ENCODE peak calls at places on chromosomes 6 and 20, in five cellular contexts. J is heart right ventricle, U is amniotic epithelial cell, B is mesothelial cell of epicardium, E is choroid plexus epithelial cell. F is an unnamed sample.

GRCh38 chr6:33987531-33988021 is 158.3 kb downstream of the GRM4 start:
- DNase-seq in B (no peak), E (no peak), J (no peak), U (no peak), F (peak)

GRCh38 chr6:678515-678914 is 14.4 kb downstream of the EXOC2 start:
- DNase-seq in E (peak), U (no peak), J (no peak), B (no peak), F (no peak)

GRCh38 chr6:132390451-132390850 is 10.8 kb downstream of the MOXD1 start:
- DNase-seq in B (no peak), J (no peak), U (no peak), E (no peak), F (no peak)

GRCh38 chr20:58717278-58718091 is 24.9 kb downstream of the NPEPL1 start:
- DNase-seq in B (peak), U (no peak), E (no peak), J (no peak), F (no peak)

GRCh38 chr6:54802775-54803631 is 43.6 kb upstream of the FAM83B start:
- DNase-seq in B (no peak), U (peak), E (peak), J (no peak), F (no peak)

GRCh38 chr20:11120451-11120850 is 446.7 kb upstream of the JAG1 start:
- DNase-seq in J (no peak), E (no peak), B (no peak), U (no peak), F (no peak)

GRCh38 chr20:666877-667276 is 8.7 kb downstream of the SCRT2 start:
- DNase-seq in B (no peak), E (no peak), U (no peak), J (no peak), F (no peak)

GRCh38 chr6:81894788-81895221 is 142.3 kb upstream of the TENT5A start:
- DNase-seq in B (no peak), E (peak), U (peak), J (peak), F (no peak)

GRCh38 chr20:8304124-8304800 is 172.2 kb downstream of the PLCB1 start:
- DNase-seq in B (no peak), E (peak), J (no peak), U (no peak), F (no peak)

GRCh38 chr6:75882734-75883133 is 133.7 kb downstream of the MYO6 start:
- DNase-seq in U (peak), B (no peak), J (no peak), E (peak), F (no peak)

GRCh38 chr20:17281478-17281877 is 54.6 kb downstream of the PCSK2 start:
- DNase-seq in E (peak), J (no peak), U (no peak), B (no peak), F (peak)

GRCh38 chr6:169763881-169764280 is 12.5 kb downstream of the ERMARD start:
- DNase-seq in E (peak), J (no peak), B (no peak), U (no peak), F (no peak)

GRCh38 chr20:52804455-52804966 is 167.6 kb upstream of the TSHZ2 start:
- DNase-seq in J (no peak), B (no peak), E (no peak), U (no peak), F (no peak)

GRCh38 chr6:166656269-166657206 is 29.5 kb upstream of the RPS6KA2 start:
- DNase-seq in U (no peak), E (no peak), J (no peak), B (no peak), F (no peak)

GRCh38 chr6:149176971-149177667 is 140.4 kb upstream of the TAB2 start:
- DNase-seq in E (no peak), J (no peak), U (no peak), B (no peak), F (peak)

GRCh38 chr6:7107578-7108195 is at the start of gene RREB1:
- DNase-seq in J (peak), E (peak), B (peak), U (peak), F (peak)

GRCh38 chr6:150334790-150335783 is 33.7 kb upstream of the IYD start:
- DNase-seq in B (no peak), E (peak), U (peak), J (no peak), F (peak)

GRCh38 chr6:7146079-7146828 is 38.5 kb downstream of the RREB1 start:
- DNase-seq in B (no peak), U (peak), J (no peak), E (peak), F (no peak)

GRCh38 chr20:37461376-37461775 is 59.7 kb upstream of the NNAT start:
- DNase-seq in J (no peak), U (no peak), B (no peak), E (no peak), F (no peak)

GRCh38 chr6:122772724-122773123 is 6.8 kb upstream of the FABP7 start:
- DNase-seq in U (no peak), E (no peak), J (no peak), B (no peak), F (no peak)

GRCh38 chr6:139698526-139699182 is 324.2 kb upstream of the CITED2 start:
- DNase-seq in B (no peak), U (peak), E (peak), J (no peak), F (no peak)

GRCh38 chr6:16481680-16482079 is 243.3 kb downstream of the GMPR start:
- DNase-seq in J (no peak), E (no peak), B (no peak), U (peak), F (no peak)

GRCh38 chr6:39669943-39670342 is 55.3 kb downstream of the KIF6 start:
- DNase-seq in J (no peak), B (no peak), U (no peak), E (peak), F (no peak)

F was measured in NCI-H460.